ENCODE peak calls at places on chromosomes 11 and 22, in seven cellular contexts. One of them, this sample, is unnamed.

GRCh38 chr11:116732740-116733385 is 39.9 kb downstream of the BUD13 start:
- DNase-seq in heart left ventricle: peak
- DNase-seq in iPS DF 6.9: peak
- DNase-seq in iPS-NIHi11: peak
- DNase-seq in H54: peak
- DNase-seq in NCI-H510A treated with DMSO at 0.1 percent for 48 hours: peak
- DNase-seq in lower lobe of right lung: peak
- DNase-seq in this sample: peak

GRCh38 chr11:5004429-5005274 is 10.0 kb downstream of the OR51L1 start:
- DNase-seq in H54: peak
- DNase-seq in heart left ventricle: no peak
- DNase-seq in iPS DF 6.9: no peak
- DNase-seq in lower lobe of right lung: no peak
- DNase-seq in NCI-H510A treated with DMSO at 0.1 percent for 48 hours: peak
- DNase-seq in iPS-NIHi11: peak
- DNase-seq in this sample: no peak

GRCh38 chr11:128814856-128815705 is 52.0 kb downstream of the KCNJ1 start:
- DNase-seq in lower lobe of right lung: no peak
- DNase-seq in iPS-NIHi11: peak
- DNase-seq in heart left ventricle: peak
- DNase-seq in NCI-H510A treated with DMSO at 0.1 percent for 48 hours: peak
- DNase-seq in H54: peak
- DNase-seq in iPS DF 6.9: peak
- DNase-seq in this sample: no peak

GRCh38 chr11:85913486-85913885 is 58.3 kb downstream of the CCDC83 start:
- DNase-seq in lower lobe of right lung: no peak
- DNase-seq in iPS-NIHi11: no peak
- DNase-seq in heart left ventricle: no peak
- DNase-seq in iPS DF 6.9: no peak
- DNase-seq in NCI-H510A treated with DMSO at 0.1 percent for 48 hours: no peak
- DNase-seq in H54: no peak
- DNase-seq in this sample: no peak

GRCh38 chr11:1072116-1072820 is 2.4 kb upstream of the MUC2 start:
- DNase-seq in lower lobe of right lung: peak
- DNase-seq in NCI-H510A treated with DMSO at 0.1 percent for 48 hours: no peak
- DNase-seq in iPS-NIHi11: no peak
- DNase-seq in H54: peak
- DNase-seq in heart left ventricle: peak
- DNase-seq in iPS DF 6.9: no peak
- DNase-seq in this sample: no peak

GRCh38 chr11:129636926-129637325 is 178.7 kb upstream of the TMEM45B start:
- DNase-seq in iPS-NIHi11: no peak
- DNase-seq in iPS DF 6.9: no peak
- DNase-seq in NCI-H510A treated with DMSO at 0.1 percent for 48 hours: no peak
- DNase-seq in heart left ventricle: no peak
- DNase-seq in H54: no peak
- DNase-seq in lower lobe of right lung: no peak
- DNase-seq in this sample: no peak

GRCh38 chr11:20013346-20014066 is 146.8 kb downstream of the DBX1 start:
- DNase-seq in iPS DF 6.9: no peak
- DNase-seq in heart left ventricle: no peak
- DNase-seq in iPS-NIHi11: no peak
- DNase-seq in lower lobe of right lung: no peak
- DNase-seq in H54: no peak
- DNase-seq in NCI-H510A treated with DMSO at 0.1 percent for 48 hours: peak
- DNase-seq in this sample: no peak

GRCh38 chr11:2564588-2565440 is 120.0 kb downstream of the KCNQ1 start:
- DNase-seq in heart left ventricle: no peak
- DNase-seq in lower lobe of right lung: peak
- DNase-seq in iPS-NIHi11: no peak
- DNase-seq in NCI-H510A treated with DMSO at 0.1 percent for 48 hours: no peak
- DNase-seq in H54: no peak
- DNase-seq in iPS DF 6.9: no peak
- DNase-seq in this sample: no peak

GRCh38 chr11:122850076-122850631 is 11.9 kb downstream of the CRTAM start:
- DNase-seq in H54: no peak
- DNase-seq in iPS DF 6.9: no peak
- DNase-seq in iPS-NIHi11: peak
- DNase-seq in heart left ventricle: no peak
- DNase-seq in lower lobe of right lung: no peak
- DNase-seq in NCI-H510A treated with DMSO at 0.1 percent for 48 hours: no peak
- DNase-seq in this sample: peak

GRCh38 chr11:26583550-26583949 is 11.5 kb upstream of the MUC15 start:
- DNase-seq in NCI-H510A treated with DMSO at 0.1 percent for 48 hours: peak
- DNase-seq in lower lobe of right lung: no peak
- DNase-seq in H54: no peak
- DNase-seq in iPS-NIHi11: peak
- DNase-seq in iPS DF 6.9: no peak
- DNase-seq in heart left ventricle: no peak
- DNase-seq in this sample: no peak

GRCh38 chr22:37303821-37304274 is 21.5 kb downstream of the CYTH4 start:
- DNase-seq in iPS-NIHi11: no peak
- DNase-seq in H54: peak
- DNase-seq in lower lobe of right lung: peak
- DNase-seq in heart left ventricle: no peak
- DNase-seq in NCI-H510A treated with DMSO at 0.1 percent for 48 hours: no peak
- DNase-seq in iPS DF 6.9: no peak
- DNase-seq in this sample: peak

GRCh38 chr11:109791337-109791736 is 301.9 kb upstream of the ZC3H12C start:
- DNase-seq in lower lobe of right lung: no peak
- DNase-seq in iPS-NIHi11: no peak
- DNase-seq in iPS DF 6.9: no peak
- DNase-seq in NCI-H510A treated with DMSO at 0.1 percent for 48 hours: no peak
- DNase-seq in heart left ventricle: no peak
- DNase-seq in H54: no peak
- DNase-seq in this sample: no peak

GRCh38 chr11:58927393-58928081 is 11.8 kb upstream of the GLYATL1 start:
- DNase-seq in iPS-NIHi11: peak
- DNase-seq in iPS DF 6.9: peak
- DNase-seq in H54: no peak
- DNase-seq in lower lobe of right lung: no peak
- DNase-seq in heart left ventricle: no peak
- DNase-seq in NCI-H510A treated with DMSO at 0.1 percent for 48 hours: no peak
- DNase-seq in this sample: no peak

GRCh38 chr11:66064571-66064970 is 5.5 kb upstream of the PACS1 start:
- DNase-seq in NCI-H510A treated with DMSO at 0.1 percent for 48 hours: no peak
- DNase-seq in iPS-NIHi11: no peak
- DNase-seq in lower lobe of right lung: no peak
- DNase-seq in heart left ventricle: no peak
- DNase-seq in H54: no peak
- DNase-seq in iPS DF 6.9: no peak
- DNase-seq in this sample: no peak

This sample was measured in stimulated activated CD4-positive, alpha-beta T cell treated with anti-CD3 and anti-CD28 coated beads, Interleukin-15, amount 100 ng/mL, for 48 hours.